ENCODE peak calls at places on chromosome 5, in ten cellular contexts. Z is CD4-positive, alpha-beta T cell; A is fibroblast of the aortic adventitia; H is B cell; K is osteocyte; F is fibroblast of pulmonary artery; P is AG04450; U is A549; J is ovary; Y is left lung. Q is an unnamed sample.

GRCh38 chr5:133336969-133337410 is 275.4 kb downstream of the FSTL4 start:
- DNase-seq in U (no peak), P (no peak), Z (no peak), J (no peak), A (no peak), H (no peak), K (no peak), Y (no peak), F (no peak), Q (no peak)

GRCh38 chr5:102975040-102975439 is 144.9 kb downstream of the GIN1 start:
- DNase-seq in Y (no peak), H (no peak), J (no peak), Z (no peak), F (peak; percentile 49), K (no peak), U (no peak), P (no peak), A (no peak), Q (no peak)

GRCh38 chr5:15376803-15377202 is 123.2 kb upstream of the FBXL7 start:
- DNase-seq in Z (no peak), P (no peak), Y (no peak), U (no peak), H (no peak), A (no peak), F (peak; percentile 77), K (no peak), J (no peak), Q (peak; percentile 15)

GRCh38 chr5:62691946-62692345 is 113.3 kb downstream of the LRRC70 start:
- DNase-seq in Y (no peak), F (no peak), K (no peak), U (no peak), Z (no peak), A (no peak), H (no peak), J (no peak), P (no peak), Q (no peak)

GRCh38 chr5:65161655-65162054 is 320.1 kb downstream of the ADAMTS6 start:
- DNase-seq in U (no peak), A (no peak), H (no peak), Y (no peak), J (no peak), F (no peak), Z (no peak), K (no peak), P (no peak), Q (no peak)

GRCh38 chr5:13957032-13957645 is 12.7 kb upstream of the DNAH5 start:
- DNase-seq in H (no peak), U (peak; percentile 44), J (no peak), P (peak; percentile 32), K (no peak), A (peak; percentile 69), F (peak; percentile 67), Z (no peak), Y (no peak), Q (peak; percentile 61)

GRCh38 chr5:134577022-134577795 is 51.7 kb downstream of the JADE2 start:
- DNase-seq in F (peak; percentile 78), Z (no peak), Y (peak; percentile 60), K (no peak), A (peak; percentile 68), U (peak; percentile 75), H (no peak), J (no peak), P (no peak), Q (peak; percentile 74)

GRCh38 chr5:13771011-13771571 is 173.4 kb downstream of the DNAH5 start:
- DNase-seq in P (peak; percentile 85), K (no peak), U (no peak), J (no peak), H (no peak), F (no peak), Z (no peak), Y (no peak), A (no peak), Q (peak; percentile 8)

GRCh38 chr5:66475731-66476130 is 120.5 kb upstream of the MAST4 start:
- DNase-seq in U (no peak), P (no peak), H (no peak), F (no peak), K (no peak), Y (no peak), J (no peak), Z (no peak), A (no peak), Q (no peak)

GRCh38 chr5:160233215-160233614 is 3.9 kb downstream of the FABP6 start:
- DNase-seq in A (peak; percentile 26), Z (no peak), K (no peak), J (no peak), H (no peak), P (no peak), Y (no peak), F (peak; percentile 10), U (no peak), Q (peak; percentile 6)

GRCh38 chr5:107604990-107605389 is 65.7 kb downstream of the EFNA5 start:
- DNase-seq in K (no peak), Z (no peak), P (no peak), A (no peak), U (no peak), J (no peak), Y (no peak), F (no peak), H (no peak), Q (no peak)

DNA sequence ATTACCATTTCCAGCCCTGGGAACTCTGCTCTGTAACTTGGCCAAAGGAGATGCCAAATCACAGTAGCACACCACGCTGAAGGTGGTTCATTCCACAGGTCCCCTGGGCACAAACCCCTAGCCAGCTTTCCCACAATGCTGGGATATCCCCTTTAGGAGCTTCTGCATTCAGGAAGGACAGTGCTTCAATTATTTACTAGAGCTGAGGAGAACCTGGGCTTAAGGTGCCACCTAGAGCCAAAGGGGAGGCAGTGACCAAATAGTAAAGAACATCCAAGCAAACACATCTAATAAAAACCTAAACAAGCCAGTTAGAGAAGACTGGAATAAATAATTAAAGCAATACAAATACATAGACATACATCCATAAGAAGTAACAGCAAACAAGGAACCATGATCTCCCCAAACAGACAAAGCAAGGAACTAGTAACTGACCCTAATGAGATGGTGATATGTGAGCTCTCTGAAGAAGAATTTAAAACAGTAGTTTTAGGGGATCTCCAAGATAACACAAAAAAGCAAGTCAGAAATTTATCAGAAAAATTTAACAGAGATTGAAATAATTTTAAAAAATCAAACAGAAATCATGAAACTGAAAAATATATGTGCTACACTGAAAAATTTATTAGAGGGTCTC is 14.6 kb downstream of the KIF4B start:
- DNase-seq in P (no peak), A (no peak), J (no peak), U (peak; percentile 15), H (no peak), K (no peak), Y (no peak), Z (no peak), F (peak; percentile 38), Q (peak; percentile 25)
- TF ChIP-seq CTCF in P (peak; percentile 26), A (peak; percentile 12), J (no peak), U (peak; percentile 26), H (no peak), K (no peak), Y (no peak), Z (no peak), F (peak; percentile 36), Q (peak; percentile 12)

GRCh38 chr5:38208782-38209378 is 49.5 kb upstream of the EGFLAM start:
- DNase-seq in J (peak; percentile 44), F (peak; percentile 51), A (peak; percentile 49), H (no peak), K (no peak), Y (no peak), P (peak; percentile 3), U (peak; percentile 19), Z (no peak), Q (peak; percentile 54)
- TF ChIP-seq CTCF in J (peak; percentile 34), F (peak; percentile 41), A (peak; percentile 40), H (no peak), K (peak; percentile 64), Y (peak; percentile 35), P (peak; percentile 56), U (peak; percentile 68), Z (no peak), Q (peak; percentile 51)

GRCh38 chr5:74378464-74378863 is 262.1 kb downstream of the ENC1 start:
- DNase-seq in A (peak; percentile 54), Y (no peak), Z (no peak), H (no peak), K (peak; percentile 19), U (no peak), P (no peak), F (peak; percentile 17), J (no peak), Q (no peak)

GRCh38 chr5:74384851-74385250 is 255.7 kb downstream of the ENC1 start:
- DNase-seq in P (no peak), F (no peak), K (no peak), J (no peak), H (no peak), U (no peak), Z (no peak), A (no peak), Y (no peak), Q (no peak)

GRCh38 chr5:74382864-74383618 is 257.5 kb downstream of the ENC1 start:
- DNase-seq in H (no peak), J (peak; percentile 41), U (no peak), Y (no peak), A (peak; percentile 95), Z (no peak), P (no peak), F (peak; percentile 83), K (peak; percentile 42), Q (peak; percentile 81)

GRCh38 chr5:74380193-74380592 is 260.3 kb downstream of the ENC1 start:
- DNase-seq in P (no peak), Y (no peak), H (no peak), Z (no peak), A (no peak), J (no peak), U (no peak), F (no peak), K (peak; percentile 49), Q (no peak)

DNA sequence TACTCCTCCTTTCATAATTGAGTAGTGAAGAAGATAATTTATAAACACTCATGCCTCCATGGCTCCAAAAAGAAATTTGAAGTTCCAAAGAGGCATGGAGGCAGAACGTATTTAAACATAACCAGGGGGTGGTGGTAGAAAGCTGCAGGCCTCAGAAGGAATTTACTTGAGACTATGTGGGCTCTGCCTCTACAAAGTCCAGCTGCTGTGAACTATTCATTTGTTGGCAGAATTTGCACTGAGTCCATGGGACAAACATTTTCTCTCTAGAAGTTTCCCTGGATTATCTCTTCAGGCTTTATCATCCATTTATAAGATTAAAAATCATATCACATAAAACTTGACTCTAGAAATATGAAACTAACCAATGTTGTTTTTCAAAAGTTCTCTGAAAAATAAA is 258.4 kb downstream of the ENC1 start:
- DNase-seq in Y (no peak), U (no peak), J (no peak), K (peak; percentile 0), F (no peak), A (peak; percentile 62), Z (no peak), P (no peak), H (no peak), Q (no peak)
- TF ChIP-seq CTCF in Y (no peak), U (no peak), J (no peak), K (no peak), F (no peak), A (no peak), Z (no peak), P (no peak), H (no peak), Q (no peak)

DNA sequence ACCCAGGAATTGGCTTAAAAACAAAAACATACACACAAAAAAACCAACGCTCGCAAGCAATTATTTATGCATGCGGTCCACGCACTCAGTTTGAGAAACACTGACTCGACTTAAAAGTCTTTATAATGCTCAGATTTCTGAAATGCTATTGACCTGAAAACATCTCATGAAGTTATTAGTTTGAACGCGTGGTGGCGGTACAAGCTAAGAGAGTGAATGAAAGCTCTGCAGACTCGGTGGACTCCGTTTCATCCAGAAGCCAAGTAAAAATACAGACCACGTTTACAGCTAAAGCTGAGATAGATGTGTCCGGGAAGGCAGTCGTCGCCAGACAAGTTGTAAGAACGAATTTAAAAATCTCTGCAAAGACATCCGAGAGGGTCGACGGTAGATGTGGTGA is at the start of gene PCDHB6:
- DNase-seq in U (peak; percentile 45), F (peak; percentile 6), P (no peak), Z (no peak), A (peak; percentile 0), J (no peak), K (no peak), Y (no peak), H (no peak), Q (peak; percentile 3)
- TF ChIP-seq CTCF in U (peak; percentile 41), F (no peak), P (no peak), Z (no peak), A (no peak), J (no peak), K (no peak), Y (no peak), H (no peak), Q (peak; percentile 14)